ENCODE peak calls at places on chromosomes 16 and 17, in six cellular contexts. Z is thoracic aorta, D is neural progenitor cell, E is PC-9, K is aorta, I is stomach. W is an unnamed sample. For H3K4me1, the result is how much of the 10 kb centered on the place peaks cover.

GRCh38 chr16:3171855-3172593 is 16.0 kb upstream of the OR1F1 start:
- DNase-seq in K (no peak), D (peak), I (no peak), E (no peak), Z (no peak), W (no peak)

GRCh38 chr17:5870231-5870953 is 199.8 kb upstream of the WSCD1 start:
- DNase-seq in Z (no peak), I (no peak), K (no peak), D (no peak), E (no peak), W (no peak)

GRCh38 chr17:28467456-28468025 is 5.9 kb upstream of the SLC13A2 start:
- DNase-seq in I (no peak), Z (no peak), D (no peak), E (no peak), K (no peak), W (no peak)

GRCh38 chr17:6574689-6575595 is 18.6 kb upstream of the PITPNM3 start:
- DNase-seq in K (no peak), D (peak), I (peak), E (no peak), Z (peak), W (peak)

GRCh38 chr16:71628810-71629209 is 2.8 kb downstream of the MARVELD3 start:
- DNase-seq in D (no peak), K (no peak), E (no peak), I (no peak), Z (no peak), W (no peak)

GRCh38 chr17:76947309-76947708 is 79.1 kb downstream of the MGAT5B start:
- DNase-seq in D (no peak), Z (no peak), K (no peak), E (no peak), I (no peak), W (no peak)

GRCh38 chr16:4788489-4788889 is 344 bp upstream of the SEPTIN12 start:
- DNase-seq in K (no peak), D (no peak), I (no peak), E (no peak), Z (no peak), W (no peak)

GRCh38 chr17:49574283-49574892 is 1.3 kb upstream of the NXPH3 start:
- DNase-seq in Z (no peak), I (no peak), D (no peak), K (peak), E (no peak), W (no peak)

GRCh38 chr17:40191237-40192208 is 14.3 kb downstream of the RAPGEFL1 start:
- DNase-seq in Z (peak), E (no peak), I (peak), K (peak), D (peak), W (peak)

GRCh38 chr17:82985436-82985820 is 94.0 kb upstream of the METRNL start:
- DNase-seq in D (no peak), Z (no peak), E (no peak), I (no peak), K (no peak), W (no peak)

GRCh38 chr17:27386206-27387075 is 69.8 kb upstream of the KSR1 start:
- DNase-seq in E (no peak), K (no peak), D (no peak), Z (no peak), I (no peak), W (no peak)

GRCh38 chr16:8655184-8655717 is 19.2 kb upstream of the ABAT start:
- DNase-seq in K (no peak), I (peak), Z (no peak), D (peak), E (no peak), W (no peak)

GRCh38 chr17:78502611-78503148 is 74.5 kb downstream of the DNAH17 start:
- DNase-seq in E (no peak), K (peak), I (no peak), D (no peak), Z (no peak), W (no peak)

GRCh38 chr16:78877114-78877513 is 723.4 kb downstream of the MAF start:
- DNase-seq in D (peak), K (no peak), I (no peak), Z (no peak), E (no peak), W (no peak)

GRCh38 chr17:36594626-36595401 is 3.1 kb downstream of the DHRS11 start:
- DNase-seq in I (no peak), D (no peak), Z (no peak), E (no peak), K (no peak), W (no peak)

GRCh38 chr16:58177347-58177710 is 20.6 kb downstream of the CSNK2A2 start:
- DNase-seq in E (no peak), I (no peak), K (no peak), Z (no peak), D (no peak), W (no peak)

GRCh38 chr16:89064606-89065444 is 28.8 kb upstream of the ACSF3 start:
- DNase-seq in Z (no peak), E (no peak), D (no peak), K (no peak), I (no peak), W (no peak)

GRCh38 chr16:27355610-27356009 is 41.8 kb downstream of the IL4R start:
- DNase-seq in K (no peak), Z (no peak), D (peak), E (peak), I (peak), W (peak)

GRCh38 chr17:27666831-27667560 is 36.0 kb downstream of the LGALS9 start:
- DNase-seq in Z (no peak), E (no peak), K (no peak), I (no peak), D (no peak), W (no peak)

GRCh38 chr17:66777689-66778225 is 57.2 kb upstream of the CACNG5 start:
- DNase-seq in E (no peak), K (no peak), D (peak), I (no peak), Z (no peak), W (no peak)

GRCh38 chr17:74750327-74751069 is 2.1 kb downstream of the NHERF1 start:
- DNase-seq in Z (no peak), I (peak), K (no peak), E (peak), D (no peak), W (peak)

GRCh38 chr17:17420035-17420434 is 56.8 kb upstream of the MED9 start:
- DNase-seq in I (no peak), D (no peak), Z (no peak), E (no peak), K (no peak), W (peak)

GRCh38 chr17:40093005-40093579 is 7.3 kb downstream of the NR1D1 start:
- DNase-seq in K (peak), I (no peak), E (no peak), Z (no peak), D (no peak), W (peak)

GRCh38 chr17:77316191-77316641 is 175.4 kb downstream of the SEC14L1 start:
- DNase-seq in I (no peak), K (peak), D (peak), Z (no peak), E (no peak), W (no peak)

GRCh38 chr17:17152385-17152784 is 53.7 kb downstream of the PLD6 start:
- DNase-seq in Z (no peak), I (peak), D (no peak), K (no peak), E (peak), W (no peak)

GRCh38 chr16:11581677-11582076 is 5.0 kb downstream of the LITAF start:
- DNase-seq in E (no peak), I (no peak), K (no peak), Z (no peak), D (no peak), W (no peak)

GRCh38 chr16:11583889-11584565 is 2.7 kb downstream of the LITAF start:
- DNase-seq in E (no peak), D (no peak), K (peak), I (peak), Z (no peak), W (no peak)

GRCh38 chr16:11583171-11583570 is 3.5 kb downstream of the LITAF start:
- DNase-seq in I (no peak), Z (no peak), K (peak), E (no peak), D (no peak), W (no peak)

GRCh38 chr16:11580451-11581086 is 6.2 kb downstream of the LITAF start:
- DNase-seq in E (no peak), I (no peak), Z (no peak), K (peak), D (no peak), W (no peak)

DNA sequence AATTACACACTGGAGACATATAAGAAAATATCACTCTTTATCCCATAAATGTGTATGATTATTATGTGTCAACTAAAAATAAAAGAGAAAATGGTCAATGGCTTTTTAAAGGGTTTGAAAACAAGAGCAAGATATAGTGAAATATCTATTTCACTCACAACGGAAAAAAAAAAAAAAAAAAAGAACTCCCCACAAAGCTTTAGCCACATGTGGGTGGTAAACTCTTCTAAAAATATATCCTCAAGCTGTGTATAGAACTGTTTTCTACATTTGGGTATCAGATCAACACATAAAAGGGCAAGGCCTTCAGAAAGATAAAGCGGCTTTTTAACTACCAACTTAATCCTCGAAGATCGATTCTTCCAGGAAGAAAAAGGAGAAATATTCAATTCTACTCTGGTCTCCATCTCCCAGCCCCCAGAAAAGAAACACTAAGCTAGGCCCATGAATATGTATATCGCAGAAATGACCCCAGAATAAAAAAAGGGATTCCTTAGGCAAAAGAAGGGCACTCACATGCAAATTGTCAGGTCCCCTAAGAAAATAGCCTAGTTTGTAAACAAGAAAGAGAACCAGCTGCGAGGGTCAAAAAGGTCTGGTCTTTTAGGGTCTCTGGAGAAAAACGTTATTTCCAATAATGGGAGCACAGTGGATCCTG is 4.4 kb downstream of the LITAF start:
- DNase-seq in Z (no peak), K (no peak), I (no peak), D (no peak), E (no peak), W (no peak)
- H3K27ac ChIP-seq in Z (peak), K (no peak), I (peak), D (no peak), E (no peak), W (no peak)

DNA sequence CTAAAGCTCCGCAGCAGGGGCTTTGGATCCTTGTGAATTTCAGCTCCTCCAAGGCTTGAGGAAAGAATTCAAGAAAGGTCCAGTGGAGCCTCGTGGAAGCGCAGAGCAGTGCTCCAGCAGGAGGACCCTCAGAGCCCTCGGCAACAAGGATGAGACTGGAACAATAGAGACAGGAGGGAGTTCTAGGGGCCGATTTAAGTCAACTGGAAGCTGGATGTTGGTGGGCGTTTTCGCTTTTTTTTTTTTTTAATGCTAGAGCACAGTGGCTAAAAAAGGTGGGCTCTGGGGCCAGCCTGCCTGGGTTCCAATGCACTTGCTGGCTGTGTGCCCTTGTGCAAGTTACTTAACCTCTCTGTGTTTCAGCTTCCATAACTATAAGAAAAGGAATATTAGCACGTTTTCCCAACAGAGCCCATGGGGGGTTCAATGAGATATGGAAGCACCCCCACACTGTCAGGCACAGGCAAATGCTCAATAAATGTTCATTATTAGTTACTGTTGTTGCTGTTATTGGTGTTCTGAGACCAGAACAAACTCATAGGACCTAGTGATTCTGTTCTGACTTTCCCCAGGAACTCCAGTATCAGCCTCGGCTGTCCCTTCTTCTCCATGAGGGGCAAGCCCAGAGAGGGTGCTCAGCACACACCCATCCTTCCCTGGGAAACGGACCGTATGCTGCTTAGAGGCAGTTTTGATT is 5.3 kb upstream of the CBX8 start:
- DNase-seq in D (peak), K (no peak), E (no peak), I (no peak), Z (no peak), W (no peak)
- H3K4me1 ChIP-seq in D (under half), K (under half), E (under half), I (half or more), Z (under half), W (under half)

DNA sequence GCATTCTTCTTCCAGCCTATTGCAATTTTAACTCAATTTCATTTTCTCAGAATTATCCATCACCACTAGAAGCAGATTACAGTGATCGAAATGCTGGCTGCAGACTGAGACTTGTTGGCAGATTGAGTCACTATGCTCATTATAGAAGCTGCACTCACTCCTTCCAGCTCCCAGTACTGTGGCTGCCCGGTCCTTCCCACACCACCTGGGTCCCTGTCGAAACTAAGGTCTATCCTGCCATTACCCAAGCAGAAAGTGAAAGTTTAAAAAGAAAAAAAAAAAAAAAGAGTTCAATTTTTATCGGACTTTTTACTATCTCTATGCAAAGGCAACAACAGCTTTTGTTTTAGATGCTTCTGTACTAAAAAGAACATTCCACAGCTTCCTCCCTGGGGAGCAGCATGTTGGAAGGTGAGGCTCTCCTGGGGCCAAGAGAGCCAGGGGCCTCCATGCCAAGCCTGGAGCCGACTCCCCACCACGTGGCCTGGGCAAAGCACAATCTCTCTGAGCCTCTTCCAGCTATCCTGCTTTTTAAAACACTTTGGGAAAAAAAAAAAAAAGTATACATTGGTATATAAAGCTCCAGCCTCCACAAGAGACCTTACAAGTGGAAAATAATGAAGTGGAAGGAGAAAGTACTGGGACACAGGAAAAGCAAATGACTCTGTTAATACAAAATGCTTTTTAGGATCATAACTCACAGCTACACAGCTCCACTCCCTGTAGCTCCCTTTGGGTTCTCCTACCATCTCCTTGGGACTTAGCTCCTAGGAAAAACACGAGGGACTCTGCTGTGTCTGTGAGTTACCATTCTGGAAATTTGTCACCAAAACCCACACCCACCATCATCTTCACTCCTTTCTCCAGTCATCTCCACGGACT is 77.8 kb downstream of the USP31 start:
- DNase-seq in D (no peak), K (no peak), Z (no peak), E (no peak), I (no peak), W (no peak)
- H3K4me3 ChIP-seq in D (no peak), K (no peak), Z (peak), E (no peak), I (no peak), W (no peak)

GRCh38 chr16:66698046-66698445 is 1.5 kb upstream of the CMTM4 start:
- DNase-seq in D (no peak), E (no peak), Z (no peak), I (no peak), K (no peak), W (no peak)

GRCh38 chr16:66695935-66696668 is 441 bp downstream of the CMTM4 start:
- DNase-seq in Z (no peak), E (peak), D (peak), K (peak), I (peak), W (peak)

GRCh38 chr16:66696669-66697630 is at the start of gene CMTM4:
- DNase-seq in K (peak), D (peak), E (peak), Z (peak), I (peak), W (peak)

GRCh38 chr16:66693088-66693487 is 3.5 kb downstream of the CMTM4 start:
- DNase-seq in K (peak), D (no peak), I (no peak), Z (no peak), E (no peak), W (no peak)

GRCh38 chr16:66695474-66695934 is 1.0 kb downstream of the CMTM4 start:
- DNase-seq in D (no peak), K (peak), E (no peak), Z (no peak), I (no peak), W (no peak)
- H3K27ac ChIP-seq in D (no peak), K (no peak), E (peak), Z (no peak), I (peak), W (no peak)

DNA sequence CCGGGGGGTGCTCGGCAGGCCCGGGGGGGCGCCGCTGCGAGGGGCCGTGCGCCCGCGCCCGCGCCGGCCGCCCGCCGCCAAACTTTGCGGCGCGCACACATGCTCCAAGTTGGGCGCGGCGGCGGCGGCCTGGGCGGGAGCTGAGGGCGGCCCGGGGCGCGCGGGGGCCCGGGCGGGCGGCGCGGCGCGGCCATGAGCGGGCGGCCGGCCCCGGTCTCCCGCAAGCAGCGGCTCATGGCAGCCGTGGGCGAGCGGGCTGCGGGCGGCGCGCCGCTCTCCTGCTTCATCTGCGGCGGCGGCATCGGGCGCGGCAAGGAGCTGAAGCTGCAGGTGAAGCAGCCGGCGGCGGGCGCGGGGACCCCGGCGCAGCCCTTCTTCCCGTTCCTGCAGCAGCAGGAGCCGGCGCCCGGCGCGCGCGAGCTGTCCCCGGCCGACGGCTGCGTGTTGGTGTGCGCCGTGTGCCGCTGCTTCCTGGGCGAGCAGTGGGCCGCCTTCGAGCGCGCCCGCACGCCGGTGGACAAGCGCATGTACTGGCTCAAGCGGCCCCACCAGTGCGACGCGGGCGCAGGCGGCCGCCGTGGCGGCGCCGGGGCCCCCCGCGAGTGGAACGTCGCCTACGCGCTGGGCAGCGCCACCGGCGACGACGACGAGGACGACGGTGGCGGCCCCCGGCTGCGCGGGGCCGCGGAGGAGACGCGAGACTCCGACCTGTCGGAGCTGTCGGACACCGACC is 57.2 kb upstream of the CIBAR2 start:
- DNase-seq in K (no peak), D (peak), E (peak), I (no peak), Z (no peak), W (peak)
- H3K4me1 ChIP-seq in K (under half), D (under half), E (under half), I (half or more), Z (half or more), W (half or more)

DNA sequence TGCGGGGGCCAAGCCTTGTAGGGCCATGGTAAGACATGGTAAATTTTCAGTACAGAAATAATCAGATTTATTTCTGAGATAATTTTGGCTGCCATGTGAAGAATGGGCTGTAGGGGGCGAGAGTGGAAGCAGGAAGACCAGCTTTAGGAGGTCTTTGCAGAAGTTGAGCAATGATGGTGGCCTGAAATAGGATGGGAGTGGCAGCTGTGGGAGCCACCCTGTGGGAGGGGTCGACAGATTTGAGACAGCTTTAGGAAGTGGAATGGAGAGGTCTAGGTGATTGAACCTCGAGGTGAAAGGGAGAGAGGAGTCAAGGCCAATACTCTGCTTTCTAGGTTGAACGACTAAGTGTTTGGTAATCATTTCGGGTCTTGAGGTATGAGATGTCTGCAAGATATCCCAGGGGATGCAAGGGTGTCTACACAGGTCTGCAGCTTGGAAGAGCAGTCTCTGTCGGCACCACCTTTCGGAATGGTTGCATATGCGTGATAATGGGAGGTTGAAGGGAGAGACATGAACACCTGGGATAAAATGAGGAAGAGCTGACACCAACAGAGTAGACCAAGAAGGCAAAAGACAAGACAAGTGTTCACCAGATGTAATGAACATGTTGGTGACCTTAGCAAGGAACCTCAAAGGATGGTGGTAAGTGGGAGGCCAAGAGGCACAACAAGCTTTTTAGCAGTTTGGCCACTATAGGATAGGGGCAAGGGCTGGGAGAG is 4.2 kb upstream of the ATXN7L3 start:
- DNase-seq in Z (no peak), K (no peak), D (peak), E (no peak), I (no peak), W (no peak)
- H3K4me3 ChIP-seq in Z (no peak), K (no peak), D (no peak), E (no peak), I (no peak), W (no peak)

GRCh38 chr16:23304620-23305019 is 2.5 kb downstream of the SCNN1B start:
- DNase-seq in D (no peak), K (peak), E (no peak), I (no peak), Z (no peak), W (no peak)
- H3K27ac ChIP-seq in D (no peak), K (no peak), E (no peak), I (no peak), Z (no peak), W (no peak)